ENCODE peak calls at places on chromosomes 5 and 9, in seven cellular contexts. C is IMR-90, W is uterus, J is ovary, H is breast epithelium, D is suprapubic skin, R is K562. E is an unnamed sample.

GRCh38 chr5:163185315-163185714 is 252.1 kb upstream of the CCNG1 start:
- DNase-seq in H (no peak), C (no peak), W (no peak), R (no peak), D (no peak), J (no peak), E (no peak)

GRCh38 chr9:14191512-14191911 is 122.4 kb downstream of the NFIB start:
- DNase-seq in D (no peak), W (no peak), C (no peak), J (no peak), H (no peak), R (no peak), E (no peak)

GRCh38 chr5:131324311-131324710 is 60.5 kb downstream of the CDC42SE2 start:
- DNase-seq in W (no peak), H (no peak), J (no peak), D (no peak), R (no peak), C (no peak), E (no peak)

GRCh38 chr9:77472646-77473045 is 175.5 kb downstream of the GNA14 start:
- DNase-seq in R (no peak), H (no peak), D (no peak), W (no peak), C (no peak), J (no peak), E (no peak)

GRCh38 chr5:95975703-95976102 is 14.1 kb upstream of the ELL2 start:
- DNase-seq in R (no peak), J (no peak), H (no peak), C (no peak), W (no peak), D (no peak), E (no peak)

GRCh38 chr9:31314241-31314640 is 1070.2 kb upstream of the ACO1 start:
- DNase-seq in R (no peak), H (no peak), C (no peak), W (no peak), D (no peak), J (no peak), E (no peak)

GRCh38 chr5:107303581-107303980 is 367.2 kb downstream of the EFNA5 start:
- DNase-seq in C (no peak), R (no peak), D (no peak), W (no peak), H (no peak), J (no peak), E (no peak)

GRCh38 chr5:68007446-68007845 is 208.1 kb upstream of the PIK3R1 start:
- DNase-seq in C (peak), H (no peak), D (no peak), R (no peak), W (peak), J (peak), E (no peak)

GRCh38 chr5:149887622-149888183 is 56.9 kb downstream of the PDE6A start:
- DNase-seq in W (no peak), J (peak), R (no peak), C (peak), H (no peak), D (no peak), E (no peak)

GRCh38 chr5:54862036-54862435 is 123.4 kb downstream of the ESM1 start:
- DNase-seq in J (peak), C (peak), R (peak), D (no peak), H (no peak), W (no peak), E (no peak)

GRCh38 chr5:149632311-149633251 is 51.3 kb downstream of the ARHGEF37 start:
- DNase-seq in C (peak), W (no peak), J (no peak), R (peak), D (peak), H (no peak), E (no peak)

GRCh38 chr9:20620658-20621552 is 1.4 kb downstream of the MLLT3 start:
- DNase-seq in J (peak), R (no peak), W (peak), D (peak), H (peak), C (peak), E (peak)

GRCh38 chr5:78367318-78367991 is 7.0 kb downstream of the SCAMP1 start:
- DNase-seq in R (no peak), W (no peak), J (no peak), D (no peak), H (no peak), C (no peak), E (no peak)

GRCh38 chr9:109063765-109064164 is 50.5 kb upstream of the CTNNAL1 start:
- DNase-seq in C (peak), H (no peak), J (no peak), W (no peak), D (no peak), R (no peak), E (no peak)

GRCh38 chr5:1594336-1595106 is 70.8 kb upstream of the LPCAT1 start:
- DNase-seq in H (peak), W (peak), J (peak), C (no peak), D (peak), R (peak), E (peak)

GRCh38 chr5:176812269-176813259 is 2.2 kb downstream of the UNC5A start:
- DNase-seq in C (no peak), W (no peak), H (no peak), R (peak), J (no peak), D (no peak), E (no peak)

GRCh38 chr9:88270398-88270797 is 117.8 kb upstream of the SPIN1 start:
- DNase-seq in W (no peak), D (no peak), J (no peak), C (no peak), R (no peak), H (no peak), E (no peak)
- TF ChIP-seq POLR2A in W (no peak), D (no peak), J (no peak), C (no peak), R (no peak), H (no peak), E (no peak)

DNA sequence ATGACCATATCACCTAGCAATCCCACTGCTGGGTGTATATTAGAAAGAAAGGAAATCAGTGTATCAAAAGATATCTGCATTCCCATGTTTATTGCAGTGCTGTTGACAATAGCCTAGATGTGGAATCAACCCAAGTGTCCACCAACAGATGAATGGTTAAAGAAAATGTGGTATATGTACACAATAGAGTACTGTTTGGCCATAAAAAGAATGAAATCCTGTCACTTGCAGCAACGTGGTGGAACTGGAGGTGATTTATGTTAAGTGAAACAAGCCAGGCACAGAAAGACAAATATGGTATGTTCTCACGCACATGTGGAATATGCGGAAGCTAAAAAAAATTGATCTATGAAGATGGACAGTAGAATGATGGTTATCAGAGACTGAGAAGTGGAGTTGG is 221.6 kb upstream of the DAP start:
- DNase-seq in R (no peak), J (no peak), D (no peak), C (no peak), W (no peak), H (no peak), E (no peak)
- TF ChIP-seq CTCF in R (no peak), J (no peak), D (no peak), C (no peak), W (no peak), H (no peak), E (no peak)

GRCh38 chr5:160419458-160420330 is 813 bp upstream of the SLU7 start:
- DNase-seq in H (no peak), D (no peak), W (no peak), J (no peak), C (no peak), R (no peak), E (no peak)
- TF ChIP-seq POLR2A in H (no peak), D (no peak), W (no peak), J (no peak), C (no peak), R (no peak), E (no peak)

GRCh38 chr9:114271556-114272510 is 51.1 kb upstream of the ORM1 start:
- DNase-seq in H (no peak), J (peak), R (no peak), W (peak), D (peak), C (peak), E (peak)
- TF ChIP-seq CTCF in H (no peak), J (no peak), R (peak), W (peak), D (peak), C (peak), E (peak)

GRCh38 chr9:92764988-92765936 is 629 bp upstream of the BICD2 start:
- DNase-seq in J (peak), R (peak), D (peak), C (peak), W (peak), H (peak), E (peak)
- TF ChIP-seq POLR2A in J (peak), R (peak), D (peak), C (peak), W (peak), H (peak), E (peak)

GRCh38 chr5:51961154-51961562 is 577.9 kb downstream of the ISL1 start:
- DNase-seq in J (no peak), C (no peak), D (no peak), H (no peak), R (no peak), W (no peak), E (no peak)
- TF ChIP-seq CTCF in J (no peak), C (no peak), D (no peak), H (no peak), R (no peak), W (no peak), E (no peak)

DNA sequence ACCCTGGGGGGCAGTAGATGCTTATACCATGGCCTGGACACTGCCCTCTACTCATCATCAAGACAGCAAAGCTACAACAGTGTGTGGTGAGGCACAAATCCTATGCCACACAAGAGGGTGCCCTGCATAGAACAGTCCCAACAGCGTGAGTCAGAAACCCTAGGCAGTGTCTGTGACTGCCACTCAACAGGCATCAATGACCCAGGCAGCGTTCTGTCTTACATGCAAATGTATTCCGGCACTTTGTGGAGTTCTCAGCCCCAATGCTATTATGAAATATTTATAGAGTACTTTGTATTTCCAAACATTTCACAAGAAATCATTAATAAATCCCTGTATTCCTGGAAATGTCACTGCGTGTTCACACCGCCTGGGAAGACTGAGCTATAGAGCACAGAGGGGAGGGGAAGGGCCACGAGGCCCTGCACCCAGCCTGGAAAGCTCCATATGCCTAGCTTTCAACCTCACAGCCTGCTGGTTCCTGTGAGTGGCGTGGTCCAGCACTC is 77.7 kb downstream of the NIPSNAP3B start:
- DNase-seq in J (no peak), H (no peak), D (no peak), C (no peak), W (no peak), R (no peak), E (no peak)
- TF ChIP-seq POLR2A in J (no peak), H (no peak), D (no peak), C (no peak), W (no peak), R (no peak), E (no peak)

E was measured in Peyer's patch.